ENCODE peak calls at places on chromosomes 12 and 14, in five cellular contexts. J, D, H, R and C are unnamed samples.

GRCh38 chr12:79934309-79935020 is 432 bp downstream of the PPP1R12A start:
- DNase-seq in D (no peak), R (peak; percentile 19), H (peak; percentile 42), J (no peak), C (no peak)

GRCh38 chr12:130266751-130267150 is 70.9 kb upstream of the PIWIL1 start:
- DNase-seq in R (no peak), J (no peak), D (no peak), H (no peak), C (no peak)

GRCh38 chr14:92362781-92363235 is 39.8 kb downstream of the SLC24A4 start:
- DNase-seq in R (peak; percentile 32), H (peak; percentile 28), D (peak; percentile 18), J (no peak), C (no peak)

GRCh38 chr12:102824218-102824835 is 92.7 kb downstream of the PAH start:
- DNase-seq in R (peak; percentile 27), D (no peak), H (peak; percentile 42), J (no peak), C (no peak)

GRCh38 chr12:111413442-111414086 is 7.8 kb downstream of the SH2B3 start:
- DNase-seq in D (peak; percentile 56), R (no peak), J (no peak), H (no peak), C (no peak)

GRCh38 chr12:120247621-120248030 is 17.9 kb downstream of the PXN start:
- DNase-seq in J (no peak), D (no peak), H (no peak), R (no peak), C (no peak)

GRCh38 chr12:51974646-51975045 is 23.1 kb downstream of the ACVR1B start:
- DNase-seq in R (no peak), D (no peak), J (no peak), H (no peak), C (no peak)

GRCh38 chr12:95118788-95119179 is 45.4 kb upstream of the NR2C1 start:
- DNase-seq in J (no peak), D (no peak), R (no peak), H (no peak), C (no peak)

GRCh38 chr12:94225924-94226630 is 77.7 kb downstream of the PLXNC1 start:
- DNase-seq in D (no peak), J (no peak), R (no peak), H (no peak), C (no peak)

GRCh38 chr12:19085090-19085489 is 44.4 kb upstream of the PLEKHA5 start:
- DNase-seq in D (no peak), J (no peak), R (no peak), H (no peak), C (no peak)

GRCh38 chr12:46661161-46661845 is 164.5 kb downstream of the SLC38A4 start:
- DNase-seq in H (peak; percentile 29), D (no peak), J (peak; percentile 35), R (peak; percentile 47), C (no peak)

GRCh38 chr12:115946867-115947695 is 330.4 kb downstream of the MED13L start:
- DNase-seq in J (no peak), D (no peak), R (no peak), H (no peak), C (no peak)

GRCh38 chr14:59123975-59124374 is 64.5 kb upstream of the DAAM1 start:
- DNase-seq in J (no peak), H (no peak), R (peak; percentile 10), D (no peak), C (no peak)

GRCh38 chr12:40207551-40207950 is 17.2 kb upstream of the LRRK2 start:
- DNase-seq in D (no peak), H (no peak), R (no peak), J (no peak), C (peak; percentile 74)

GRCh38 chr12:88957358-88957757 is 377.1 kb upstream of the KITLG start:
- DNase-seq in H (no peak), D (no peak), J (no peak), R (no peak), C (no peak)

GRCh38 chr14:106215229-106215628 is 688.8 kb downstream of the TMEM121 start:
- DNase-seq in R (no peak), D (no peak), H (no peak), J (no peak), C (no peak)

GRCh38 chr12:126069549-126070165 is 1004.4 kb downstream of the AACS start:
- DNase-seq in H (no peak), J (peak; percentile 24), R (peak; percentile 6), D (peak; percentile 18), C (no peak)

DNA sequence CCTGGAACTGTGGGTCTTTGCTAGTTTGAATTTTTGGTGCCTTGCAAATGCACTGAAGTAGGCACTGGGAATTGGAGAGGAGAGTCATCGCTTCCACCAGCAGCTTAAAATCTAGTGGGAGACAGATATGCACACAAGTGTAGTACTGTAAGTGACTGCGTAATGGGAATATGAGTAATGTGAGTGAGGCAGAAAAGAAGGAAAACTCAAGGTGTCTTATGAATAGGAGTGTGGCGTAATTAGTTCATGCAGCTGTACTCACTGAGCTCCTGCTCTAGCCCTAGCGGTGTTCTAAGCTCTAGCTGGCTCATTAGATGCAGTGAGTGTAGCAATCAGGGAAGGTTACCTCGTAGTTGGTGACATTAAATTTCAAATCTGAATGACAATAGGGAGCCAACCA is 2.8 kb downstream of the TCP11L2 start:
- DNase-seq in H (no peak), D (no peak), J (no peak), R (no peak), C (no peak)
- H3K27ac ChIP-seq in H (no peak overlapping the region), D (no peak overlapping the region), J (no peak overlapping the region), R (no peak overlapping the region), C (no peak overlapping the region)

DNA sequence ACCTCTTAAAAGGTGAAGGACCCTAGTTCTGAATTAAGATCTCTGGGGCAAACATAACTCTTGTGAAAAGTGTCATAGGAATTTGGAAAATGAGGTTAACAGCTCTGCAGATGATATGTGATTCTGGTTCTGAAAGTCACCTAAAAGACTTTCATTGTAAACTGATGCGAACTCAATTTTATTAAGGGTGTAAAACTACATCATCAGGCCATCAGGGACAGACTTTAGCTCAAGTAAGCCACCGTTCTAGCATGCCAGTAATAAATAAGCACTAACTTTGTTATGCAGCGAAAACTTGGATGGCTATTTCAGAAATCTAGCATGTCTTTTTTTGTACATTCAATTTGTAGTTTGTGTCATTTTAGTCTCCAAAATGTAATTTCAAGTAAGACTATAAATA is 61.6 kb downstream of the R3HDM2 start:
- DNase-seq in H (no peak), J (no peak), D (no peak), R (no peak), C (no peak)
- H3K27ac ChIP-seq in H (no peak overlapping the region), J (no peak overlapping the region), D (no peak overlapping the region), R (peak overlapping the region; percentile 79), C (no peak overlapping the region)

GRCh38 chr12:122030427-122030825 is 8.7 kb downstream of the BCL7A start:
- DNase-seq in J (no peak), R (no peak), H (no peak), D (no peak), C (no peak)
- H3K27ac ChIP-seq in J (no peak overlapping the region), R (no peak overlapping the region), H (no peak overlapping the region), D (no peak overlapping the region), C (peak overlapping the region; percentile 38)

GRCh38 chr14:61246721-61247120 is 34.4 kb downstream of the TMEM30B start:
- DNase-seq in H (no peak), D (no peak), J (no peak), R (no peak), C (no peak)

GRCh38 chr14:61252354-61253063 is 28.6 kb downstream of the TMEM30B start:
- DNase-seq in R (peak; percentile 83), D (peak; percentile 56), H (peak; percentile 92), J (peak; percentile 67), C (peak; percentile 78)

GRCh38 chr14:61250063-61250462 is 31.1 kb downstream of the TMEM30B start:
- DNase-seq in J (no peak), R (no peak), D (no peak), H (no peak), C (no peak)

GRCh38 chr14:61244051-61244450 is 37.1 kb downstream of the TMEM30B start:
- DNase-seq in J (no peak), R (no peak), D (no peak), H (no peak), C (no peak)

DNA sequence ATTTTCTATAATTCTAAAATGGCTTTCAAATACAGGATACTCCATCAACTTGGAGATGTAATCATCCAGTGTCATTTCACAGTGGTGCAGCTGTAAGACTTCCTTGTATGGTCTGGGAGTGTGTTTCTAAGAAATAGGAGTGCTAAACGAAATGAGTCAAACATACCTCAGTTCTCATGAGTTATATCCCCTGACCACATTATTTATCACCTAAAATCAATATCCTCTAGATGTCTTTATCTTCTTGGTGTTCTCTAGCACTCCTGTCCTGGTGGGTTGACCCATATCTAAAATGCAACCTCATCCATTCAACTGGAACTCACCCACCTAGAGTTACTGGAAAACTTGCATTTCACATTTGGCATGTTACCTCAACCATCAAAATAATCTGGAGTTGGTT is 33.2 kb downstream of the TMEM30B start:
- DNase-seq in J (no peak), R (no peak), H (no peak), D (no peak), C (no peak)
- H3K27ac ChIP-seq in J (no peak overlapping the region), R (no peak overlapping the region), H (no peak overlapping the region), D (no peak overlapping the region), C (peak overlapping the region; percentile 10)